ENCODE peak calls at places on chromosomes 16 and 17, in seven cellular contexts. V is CD8-positive, alpha-beta memory T cell; U is CD8-positive, alpha-beta T cell; T is testis; S is heart left ventricle; Y is ascending aorta; Z is psoas muscle. R is an unnamed sample.
A peak's percentile ranks its signal among the peaks of the same experiment; 100 is the strongest.

GRCh38 chr17:50173335-50173941 is 7.6 kb downstream of the SGCA start:
- DNase-seq in V (no peak), U (no peak), T (peak; percentile 55), S (peak; percentile 61), Y (no peak), Z (peak; percentile 38), R (no peak)

GRCh38 chr16:49460786-49461470 is 87.3 kb downstream of the C16orf78 start:
- DNase-seq in V (no peak), U (no peak), T (no peak), S (peak; percentile 5), Y (no peak), Z (no peak), R (no peak)

GRCh38 chr17:15311996-15312395 is 29.4 kb downstream of the TEKT3 start:
- DNase-seq in V (no peak), U (no peak), T (no peak), S (no peak), Y (no peak), Z (no peak), R (no peak)

GRCh38 chr17:12734852-12735430 is 54.4 kb upstream of the ARHGAP44 start:
- DNase-seq in V (no peak), U (no peak), T (peak; percentile 30), S (peak; percentile 76), Y (no peak), Z (peak; percentile 17), R (no peak)

GRCh38 chr16:66703359-66704215 is 7.0 kb upstream of the CMTM4 start:
- DNase-seq in V (no peak), U (no peak), T (no peak), S (no peak), Y (no peak), Z (no peak), R (no peak)

GRCh38 chr16:17029602-17030350 is 441.0 kb downstream of the XYLT1 start:
- DNase-seq in V (no peak), U (no peak), T (no peak), S (no peak), Y (no peak), Z (no peak), R (no peak)

GRCh38 chr16:67464565-67464964 is 16.4 kb downstream of the ATP6V0D1 start:
- DNase-seq in V (no peak), U (no peak), T (peak; percentile 53), S (no peak), Y (no peak), Z (peak; percentile 41), R (no peak)

GRCh38 chr16:11632455-11632921 is 35.8 kb upstream of the SNN start:
- DNase-seq in V (no peak), U (no peak), T (peak; percentile 82), S (peak; percentile 68), Y (no peak), Z (no peak), R (no peak)

GRCh38 chr17:27245230-27245696 is 48.7 kb upstream of the WSB1 start:
- DNase-seq in V (peak; percentile 60), U (peak; percentile 48), T (peak; percentile 82), S (peak; percentile 83), Y (peak; percentile 79), Z (peak; percentile 87), R (peak; percentile 58)

GRCh38 chr16:48609453-48610023 is 442 bp downstream of the N4BP1 start:
- DNase-seq in V (peak; percentile 61), U (peak; percentile 62), T (peak; percentile 56), S (peak; percentile 66), Y (no peak), Z (peak; percentile 67), R (no peak)

GRCh38 chr17:40475234-40476210 is 25.9 kb downstream of the TNS4 start:
- DNase-seq in V (no peak), U (no peak), T (no peak), S (no peak), Y (no peak), Z (no peak), R (no peak)

GRCh38 chr16:3532741-3533140 is 31.9 kb downstream of the CLUAP1 start:
- DNase-seq in V (no peak), U (no peak), T (no peak), S (no peak), Y (no peak), Z (no peak), R (no peak)

GRCh38 chr17:29378495-29378894 is 11.7 kb upstream of the TAOK1 start:
- DNase-seq in V (no peak), U (no peak), T (no peak), S (no peak), Y (no peak), Z (no peak), R (no peak)

GRCh38 chr17:29379084-29379811 is 10.9 kb upstream of the TAOK1 start:
- DNase-seq in V (no peak), U (no peak), T (no peak), S (no peak), Y (no peak), Z (no peak), R (no peak)

DNA sequence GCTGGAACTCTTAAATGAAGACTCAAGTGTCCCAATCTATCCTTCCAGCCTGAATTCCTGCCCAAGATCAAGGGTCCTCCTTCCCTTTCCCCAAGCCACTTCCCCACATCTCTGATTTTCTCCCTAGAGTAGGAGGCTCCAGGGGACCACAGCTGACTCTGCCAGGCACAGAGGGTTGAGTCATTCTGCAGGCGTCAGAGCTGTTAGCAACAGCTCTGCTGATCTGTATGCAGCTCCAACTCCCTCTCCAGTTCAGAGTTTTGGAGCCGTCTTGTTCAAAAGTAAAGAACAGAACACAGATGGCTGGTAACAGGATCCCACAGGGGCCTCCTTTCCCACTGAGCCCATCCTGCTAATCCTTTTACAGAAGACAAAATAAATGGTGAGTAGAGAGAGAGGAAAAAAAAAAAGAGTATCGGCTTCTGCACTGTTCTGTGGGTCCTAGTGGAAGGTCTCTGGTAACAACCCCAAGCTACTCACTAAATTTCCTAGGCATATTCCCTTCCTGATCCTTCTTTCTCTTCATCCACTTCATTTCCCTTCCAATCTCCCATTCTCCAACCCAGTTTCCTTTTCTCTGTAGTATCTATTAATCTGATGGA is 13.4 kb upstream of the TAOK1 start:
- DNase-seq in V (no peak), U (no peak), T (peak; percentile 53), S (no peak), Y (no peak), Z (no peak), R (no peak)
- H3K27ac ChIP-seq in V (no peak overlapping the region), U (no peak overlapping the region), T (no peak overlapping the region), S (no peak overlapping the region), Y (no peak overlapping the region), Z (no peak overlapping the region), R (no peak overlapping the region)

DNA sequence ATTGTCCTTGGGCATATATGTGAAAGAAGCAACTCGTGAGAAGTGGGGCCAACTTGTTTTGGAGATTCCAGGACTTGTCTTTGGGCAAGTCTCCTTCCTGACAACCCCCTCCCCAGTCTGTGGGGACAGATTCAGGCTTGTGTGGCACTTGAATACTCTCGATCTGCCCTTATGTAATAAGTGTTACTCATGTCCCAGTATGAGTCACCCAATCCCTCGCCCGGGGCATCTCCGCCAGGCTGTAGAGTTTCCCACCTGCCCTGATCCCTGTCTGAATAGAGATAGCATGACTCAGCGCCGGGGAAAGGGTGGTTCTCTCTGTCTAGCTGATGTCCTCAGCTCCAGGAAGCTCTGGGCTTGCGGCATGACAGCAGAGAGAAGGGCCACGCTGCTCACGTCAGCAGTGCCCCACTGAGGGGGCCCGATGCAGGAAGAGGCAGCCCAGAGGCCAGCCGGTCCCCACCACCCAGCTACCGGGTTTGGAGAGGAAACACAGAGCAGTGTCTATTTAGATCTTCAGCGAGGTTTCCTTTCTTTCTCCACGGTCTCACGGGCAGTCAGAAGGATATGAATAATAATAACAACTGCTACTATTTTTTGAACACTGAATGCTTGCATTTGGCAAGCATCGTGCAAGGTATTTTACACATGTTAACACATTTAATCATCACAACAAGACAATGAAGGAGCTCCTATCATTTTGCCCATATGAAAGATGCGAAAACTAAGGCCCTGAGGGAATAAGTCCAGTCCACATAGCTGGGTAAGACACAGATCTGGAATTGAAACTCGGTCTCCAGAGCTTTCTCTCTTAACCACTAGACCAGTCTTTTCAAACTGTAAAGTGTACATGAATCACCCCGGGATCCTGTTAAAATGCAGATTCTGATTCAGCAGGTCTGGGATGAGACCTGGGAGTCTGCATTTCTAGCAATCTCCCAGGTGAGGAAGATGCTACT is 426.7 kb upstream of the MAF start:
- DNase-seq in V (peak; percentile 46), U (peak; percentile 54), T (peak; percentile 26), S (peak; percentile 47), Y (peak; percentile 26), Z (peak; percentile 58), R (peak; percentile 24)
- H3K4me3 ChIP-seq in V (no peak overlapping the region), U (no peak overlapping the region), T (no peak overlapping the region), S (no peak overlapping the region), Y (no peak overlapping the region), Z (peak overlapping the region; percentile 9), R (no peak overlapping the region)

GRCh38 chr16:85600905-85601639 is 12.1 kb upstream of the GSE1 start:
- DNase-seq in V (no peak), U (no peak), T (peak; percentile 57), S (no peak), Y (no peak), Z (no peak), R (no peak)

GRCh38 chr16:85601730-85602401 is 11.3 kb upstream of the GSE1 start:
- DNase-seq in V (no peak), U (no peak), T (peak; percentile 71), S (peak; percentile 41), Y (no peak), Z (no peak), R (no peak)

GRCh38 chr16:85604145-85604705 is 8.9 kb upstream of the GSE1 start:
- DNase-seq in V (no peak), U (no peak), T (no peak), S (no peak), Y (no peak), Z (no peak), R (no peak)

GRCh38 chr16:85602402-85602801 is 10.7 kb upstream of the GSE1 start:
- DNase-seq in V (no peak), U (no peak), T (no peak), S (no peak), Y (no peak), Z (no peak), R (no peak)

DNA sequence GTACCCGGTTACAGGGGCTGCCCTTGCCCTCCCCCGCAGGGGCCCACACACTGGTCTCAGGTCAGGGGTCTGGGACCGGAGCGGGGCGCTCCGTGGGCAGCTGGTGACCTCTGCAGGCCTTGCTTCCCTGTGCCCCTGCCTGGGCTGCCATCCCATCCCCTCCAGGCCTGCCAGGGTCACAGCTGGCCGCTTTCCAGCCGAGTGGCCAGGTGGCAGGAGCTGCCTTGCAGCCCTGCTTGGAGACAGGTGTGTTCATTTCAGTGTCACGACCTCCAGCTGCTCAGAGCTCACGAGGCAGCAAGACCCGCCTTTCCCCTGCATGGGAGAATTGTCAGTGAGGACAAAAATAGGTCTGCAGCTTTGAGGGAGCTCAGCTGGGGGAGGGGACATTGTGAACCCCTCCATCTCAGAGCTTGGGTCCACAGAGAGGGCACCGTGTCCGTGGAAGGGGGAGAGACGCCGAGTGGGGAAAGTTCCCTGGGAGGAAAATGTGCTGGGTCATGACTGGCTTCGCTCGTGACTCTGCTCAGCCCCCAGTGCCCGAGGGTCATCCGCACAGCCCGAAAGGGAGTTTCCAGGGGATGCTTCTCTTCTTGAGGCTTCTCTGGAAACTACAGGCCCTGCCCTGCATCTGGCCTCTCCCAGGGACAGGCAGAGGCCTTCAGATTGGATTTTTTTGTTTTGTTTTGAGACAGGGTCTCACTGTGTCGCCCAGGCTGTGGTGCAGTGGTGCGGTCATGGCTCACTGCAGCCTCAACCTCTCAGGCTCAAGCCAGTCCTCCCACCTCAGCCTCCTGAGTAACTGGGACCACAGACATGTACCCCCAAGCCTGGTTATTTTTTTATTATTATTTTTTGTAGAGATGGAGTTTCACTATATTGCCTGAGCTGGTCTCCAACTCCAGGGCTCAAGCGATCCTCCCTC is 10.0 kb upstream of the GSE1 start:
- DNase-seq in V (no peak), U (no peak), T (no peak), S (no peak), Y (no peak), Z (no peak), R (no peak)
- H3K27ac ChIP-seq in V (no peak overlapping the region), U (no peak overlapping the region), T (peak overlapping the region; percentile 37), S (no peak overlapping the region), Y (no peak overlapping the region), Z (peak overlapping the region; percentile 58), R (no peak overlapping the region)

GRCh38 chr17:79831367-79832210 is 7.7 kb downstream of the CBX4 start:
- DNase-seq in V (no peak), U (no peak), T (peak; percentile 88), S (peak; percentile 79), Y (no peak), Z (peak; percentile 68), R (no peak)
- H3K4me3 ChIP-seq in V (no peak overlapping the region), U (no peak overlapping the region), T (no peak overlapping the region), S (peak overlapping the region; percentile 48), Y (peak overlapping the region; percentile 8), Z (peak overlapping the region; percentile 43), R (peak overlapping the region; percentile 59)